ENCODE peak calls at places on chromosomes 6 and 20, in seven cellular contexts. W is stomach, A is GM23338, Z is GM12878, X is breast epithelium, U is esophagus muscularis mucosa, V is Panc1. C is an unnamed sample.

GRCh38 chr20:63553251-63553932 is 567 bp upstream of the FNDC11 start:
- DNase-seq in W (peak), U (peak), Z (peak), A (peak), V (no peak), X (peak), C (peak)

GRCh38 chr6:20200761-20201160 is 11.5 kb downstream of the MBOAT1 start:
- DNase-seq in A (no peak), Z (no peak), X (no peak), U (no peak), W (peak), V (no peak), C (no peak)

GRCh38 chr6:157650261-157650640 is 172.8 kb upstream of the SNX9 start:
- DNase-seq in V (no peak), A (no peak), X (no peak), W (no peak), Z (no peak), U (no peak), C (peak)

GRCh38 chr20:6240059-6240458 is 117.2 kb upstream of the FERMT1 start:
- DNase-seq in A (peak), U (no peak), X (no peak), W (no peak), V (no peak), Z (no peak), C (no peak)

GRCh38 chr6:119495230-119495683 is 145.7 kb upstream of the MAN1A1 start:
- DNase-seq in X (no peak), U (no peak), Z (no peak), A (no peak), W (peak), V (no peak), C (peak)

GRCh38 chr20:63743210-63743970 is 3.8 kb downstream of the SLC2A4RG start:
- DNase-seq in V (no peak), A (no peak), W (no peak), Z (no peak), U (no peak), X (no peak), C (peak)

GRCh38 chr6:136031982-136032381 is 180.5 kb downstream of the PDE7B start:
- DNase-seq in X (no peak), V (no peak), A (no peak), U (no peak), W (no peak), Z (no peak), C (no peak)

GRCh38 chr6:35544748-35545361 is 32.2 kb upstream of the TULP1 start:
- DNase-seq in W (no peak), Z (no peak), V (no peak), X (no peak), U (no peak), A (peak), C (no peak)

GRCh38 chr6:15460110-15460727 is 202.6 kb downstream of the DTNBP1 start:
- DNase-seq in V (no peak), A (no peak), Z (no peak), X (no peak), U (no peak), W (no peak), C (no peak)

GRCh38 chr20:32218156-32218900 is 10.6 kb downstream of the POFUT1 start:
- DNase-seq in A (no peak), X (no peak), V (no peak), U (no peak), W (no peak), Z (no peak), C (no peak)

GRCh38 chr6:136719280-136720044 is 72.8 kb downstream of the MAP3K5 start:
- DNase-seq in X (no peak), Z (peak), A (no peak), W (no peak), U (no peak), V (no peak), C (no peak)

GRCh38 chr20:50563133-50563944 is 53.2 kb downstream of the PTPN1 start:
- DNase-seq in W (no peak), V (no peak), U (no peak), X (no peak), A (no peak), Z (no peak), C (no peak)

GRCh38 chr6:156886409-156886808 is 109.2 kb downstream of the ARID1B start:
- DNase-seq in U (no peak), V (no peak), Z (no peak), X (no peak), W (peak), A (no peak), C (no peak)

GRCh38 chr20:57844626-57845596 is 135.1 kb upstream of the PMEPA1 start:
- DNase-seq in A (no peak), Z (no peak), W (no peak), V (no peak), U (peak), X (no peak), C (no peak)

GRCh38 chr6:31532644-31533454 is 4.1 kb downstream of the MCCD1 start:
- DNase-seq in A (no peak), U (no peak), Z (no peak), V (no peak), W (no peak), X (no peak), C (no peak)
- TF ChIP-seq POLR2AphosphoS5 in A (no peak), U (no peak), Z (peak), V (no peak), W (no peak), X (no peak), C (no peak)

DNA sequence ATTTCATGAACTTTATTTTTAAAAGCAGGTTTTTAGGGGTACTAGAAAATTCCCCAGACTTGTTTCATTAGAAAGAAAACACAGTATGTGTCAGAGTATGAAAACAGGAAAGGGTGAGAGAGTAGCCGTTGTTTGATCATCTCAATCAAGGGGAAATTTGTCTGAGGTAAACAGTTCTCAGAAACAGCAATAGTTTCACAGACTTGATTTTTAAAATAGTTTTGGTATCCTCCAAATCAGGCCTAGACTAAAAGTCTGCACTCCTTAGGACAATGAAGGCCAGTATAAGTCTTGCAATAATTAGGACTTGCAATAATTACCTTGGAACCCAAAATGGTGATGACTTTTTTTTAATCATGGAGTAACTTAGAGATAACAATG is 176.6 kb upstream of the TAB2 start:
- DNase-seq in X (no peak), V (no peak), W (no peak), A (no peak), Z (peak), U (no peak), C (no peak)
- TF ChIP-seq POLR2AphosphoS5 in X (no peak), V (no peak), W (no peak), A (no peak), Z (no peak), U (no peak), C (no peak)

DNA sequence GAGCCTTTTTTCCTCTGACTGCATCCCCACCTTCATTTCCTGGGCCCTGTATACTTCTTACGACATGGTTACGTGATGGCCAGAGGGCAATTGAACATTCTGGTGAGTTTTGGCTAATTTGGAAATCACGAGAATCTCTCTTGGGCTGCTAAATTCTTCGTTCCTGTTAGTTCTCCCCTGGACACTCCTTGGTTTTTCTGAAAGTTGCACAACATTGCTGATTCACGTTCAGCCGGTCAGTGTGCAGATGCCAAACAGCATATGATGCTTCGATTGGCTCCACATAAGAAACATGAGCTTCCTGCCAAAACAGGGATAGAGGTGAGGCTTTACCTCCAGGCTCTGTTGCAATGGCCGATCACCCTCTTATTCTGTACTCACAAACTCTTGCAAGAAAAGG is 119.4 kb upstream of the LY86 start:
- DNase-seq in X (peak), A (no peak), W (no peak), Z (no peak), V (no peak), U (no peak), C (no peak)
- TF ChIP-seq POLR2AphosphoS5 in X (peak), A (no peak), W (no peak), Z (no peak), V (no peak), U (no peak), C (no peak)

DNA sequence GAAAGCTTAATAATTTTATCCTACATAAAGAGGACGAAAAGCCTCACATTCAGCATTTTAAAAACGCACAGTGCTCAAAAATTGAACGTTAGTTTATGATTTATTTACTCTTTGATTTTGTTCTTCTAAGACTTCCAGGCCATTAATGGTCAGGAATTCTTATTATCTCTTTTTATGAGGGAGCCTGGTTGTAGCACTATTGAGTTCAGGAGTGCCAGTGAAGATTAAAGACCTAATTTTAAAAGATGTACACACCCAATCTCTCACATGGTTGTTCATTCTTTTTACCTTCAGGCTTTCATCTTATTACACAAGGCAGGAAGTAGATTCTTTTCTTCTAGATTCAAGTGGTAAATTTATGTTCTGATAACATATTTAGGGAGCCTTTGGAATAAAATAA is 68.6 kb downstream of the HDDC2 start:
- DNase-seq in V (no peak), Z (no peak), W (no peak), X (no peak), A (no peak), U (no peak), C (no peak)
- TF ChIP-seq POLR2AphosphoS5 in V (no peak), Z (no peak), W (no peak), X (no peak), A (no peak), U (no peak), C (peak)

DNA sequence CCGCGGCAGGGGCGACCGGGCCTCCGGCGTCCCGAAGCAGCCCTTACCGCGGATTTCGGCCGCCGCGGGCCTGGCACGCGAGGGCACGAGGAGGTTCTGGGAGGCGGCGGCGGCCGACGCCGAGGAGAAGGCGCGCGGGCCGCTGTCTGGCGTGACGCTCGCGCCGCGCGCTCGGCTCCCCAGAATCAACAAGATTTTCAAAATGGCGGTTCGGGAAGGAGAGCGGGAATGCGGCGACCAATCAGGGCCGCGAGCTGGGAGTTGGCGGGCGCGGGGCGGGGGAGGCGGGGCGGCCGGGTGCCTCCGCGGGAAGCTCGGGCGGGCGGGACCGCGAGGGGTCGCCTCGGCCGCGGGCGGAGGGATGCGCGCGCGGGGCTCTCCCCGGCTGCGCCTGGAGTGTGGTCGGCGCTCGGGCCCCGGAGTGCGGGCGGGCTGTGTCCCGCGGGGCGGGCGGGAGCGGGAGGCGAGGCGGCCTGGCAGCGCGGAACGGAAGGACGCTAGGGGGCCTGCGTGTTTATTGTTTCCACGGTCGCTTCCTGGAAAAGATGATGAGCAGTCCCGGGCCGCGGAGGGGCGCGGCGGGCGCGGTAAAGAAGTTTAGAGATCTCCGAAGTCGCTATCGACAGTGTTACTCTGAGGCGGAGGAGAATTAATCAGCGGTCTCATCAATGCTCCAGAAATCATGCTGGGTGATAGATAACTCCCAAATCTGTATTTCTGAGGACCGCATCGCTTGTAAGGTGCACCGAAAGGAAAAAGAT is at the start of gene DEK:
- DNase-seq in Z (no peak), U (peak), V (no peak), W (peak), A (peak), X (peak), C (peak)
- TF ChIP-seq POLR2AphosphoS5 in Z (peak), U (no peak), V (no peak), W (no peak), A (no peak), X (peak), C (peak)

GRCh38 chr6:41682966-41683459 is 44.7 kb downstream of the MDFI start:
- DNase-seq in W (no peak), V (no peak), X (no peak), U (no peak), Z (no peak), A (peak), C (no peak)

GRCh38 chr6:41683460-41684310 is 45.4 kb downstream of the MDFI start:
- DNase-seq in U (peak), W (peak), Z (no peak), X (peak), V (peak), A (peak), C (peak)

GRCh38 chr6:41680182-41680965 is 42.1 kb downstream of the MDFI start:
- DNase-seq in V (no peak), U (no peak), A (peak), W (no peak), Z (no peak), X (no peak), C (no peak)

GRCh38 chr6:41682497-41682961 is 44.3 kb downstream of the MDFI start:
- DNase-seq in X (no peak), Z (no peak), U (no peak), W (peak), V (no peak), A (peak), C (no peak)

GRCh38 chr6:41682056-41682477 is 43.8 kb downstream of the MDFI start:
- DNase-seq in A (peak), V (peak), U (peak), W (peak), Z (no peak), X (peak), C (peak)
- TF ChIP-seq POLR2AphosphoS5 in A (no peak), V (peak), U (no peak), W (no peak), Z (peak), X (no peak), C (peak)